ENCODE peak calls at places on chromosomes 2 and 18, in five cellular contexts. O is neural crest cell; T is stimulated activated CD4-positive, alpha-beta T cell treated with anti-CD3 and anti-CD28 coated beads, Interleukin-4, amount 100 ng/mL, for 1 hour; D is activated T-helper 1 cell treated with anti-CD3 and anti-CD28 coated beads, Interleukin-2, amount 50 U/mL, for 16 hours; G is H54. H is an unnamed sample.

GRCh38 chr2:130351495-130352125 is 4.2 kb upstream of the PTPN18 start:
- DNase-seq in O (no peak), T (no peak), D (no peak), G (no peak), H (no peak)

GRCh38 chr2:9112079-9112721 is 94.4 kb upstream of the ASAP2 start:
- DNase-seq in O (no peak), T (no peak), D (no peak), G (peak), H (peak)

GRCh38 chr2:112189001-112189556 is 50.9 kb downstream of the FBLN7 start:
- DNase-seq in O (no peak), T (no peak), D (no peak), G (no peak), H (no peak)

GRCh38 chr2:241188386-241189092 is at the start of gene ANO7:
- DNase-seq in O (no peak), T (no peak), D (no peak), G (no peak), H (peak)

GRCh38 chr18:25239636-25240468 is 112.1 kb downstream of the ZNF521 start:
- DNase-seq in O (no peak), T (no peak), D (no peak), G (no peak), H (no peak)

GRCh38 chr2:209387389-209387788 is 36.5 kb upstream of the MAP2 start:
- DNase-seq in O (no peak), T (peak), D (no peak), G (no peak), H (no peak)

GRCh38 chr2:85011747-85012146 is 40.8 kb downstream of the KCMF1 start:
- DNase-seq in O (no peak), T (no peak), D (no peak), G (no peak), H (no peak)

GRCh38 chr2:241546771-241547498 is 11.6 kb upstream of the BOK start:
- DNase-seq in O (no peak), T (no peak), D (no peak), G (peak), H (no peak)

GRCh38 chr2:239322414-239323086 is 78.3 kb downstream of the HDAC4 start:
- DNase-seq in O (no peak), T (no peak), D (no peak), G (peak), H (no peak)

GRCh38 chr2:134108124-134108523 is 145.7 kb upstream of the MGAT5 start:
- DNase-seq in O (no peak), T (no peak), D (no peak), G (no peak), H (no peak)

GRCh38 chr18:58867281-58867961 is 2.7 kb downstream of the ZNF532 start:
- DNase-seq in O (no peak), T (no peak), D (no peak), G (no peak), H (no peak)

GRCh38 chr2:128727914-128728313 is 409.2 kb upstream of the HS6ST1 start:
- DNase-seq in O (no peak), T (no peak), D (no peak), G (no peak), H (no peak)

GRCh38 chr2:15668611-15669305 is 77.1 kb downstream of the DDX1 start:
- DNase-seq in O (no peak), T (no peak), D (no peak), G (no peak), H (no peak)

GRCh38 chr2:159226059-159226461 is 60.4 kb downstream of the WDSUB1 start:
- DNase-seq in O (no peak), T (no peak), D (no peak), G (peak), H (peak)

GRCh38 chr2:68774569-68775271 is 40.1 kb downstream of the ARHGAP25 start:
- DNase-seq in O (no peak), T (peak), D (peak), G (no peak), H (no peak)

GRCh38 chr18:43887491-43887890 is 610.2 kb upstream of the SYT4 start:
- DNase-seq in O (no peak), T (no peak), D (no peak), G (no peak), H (no peak)

GRCh38 chr2:232207174-232207573 is 171.4 kb upstream of the ALPP start:
- DNase-seq in O (no peak), T (no peak), D (no peak), G (no peak), H (no peak)

GRCh38 chr2:27014771-27015433 is 17.9 kb upstream of the TMEM214 start:
- DNase-seq in O (no peak), T (no peak), D (no peak), G (no peak), H (no peak)

GRCh38 chr2:20186078-20186854 is 38.7 kb downstream of the SDC1 start:
- DNase-seq in O (no peak), T (no peak), D (no peak), G (peak), H (peak)

GRCh38 chr18:61464551-61465102 is 131.4 kb downstream of the CDH20 start:
- DNase-seq in O (no peak), T (no peak), D (no peak), G (no peak), H (no peak)

GRCh38 chr2:10038716-10039115 is 4.6 kb upstream of the KLF11 start:
- DNase-seq in O (no peak), T (no peak), D (no peak), G (no peak), H (no peak)

GRCh38 chr2:235444101-235444597 is 49.7 kb upstream of the AGAP1 start:
- DNase-seq in O (no peak), T (no peak), D (no peak), G (no peak), H (peak)

GRCh38 chr18:400466-400865 is 100.0 kb downstream of the COLEC12 start:
- DNase-seq in O (no peak), T (no peak), D (no peak), G (no peak), H (no peak)

GRCh38 chr18:36376361-36376760 is 78.8 kb downstream of the FHOD3 start:
- DNase-seq in O (no peak), T (no peak), D (no peak), G (no peak), H (no peak)

GRCh38 chr18:76264851-76265250 is 230.2 kb downstream of the ZNF516 start:
- DNase-seq in O (no peak), T (no peak), D (no peak), G (no peak), H (no peak)

GRCh38 chr18:77124452-77124922 is 8.1 kb downstream of the MBP start:
- DNase-seq in O (no peak), T (peak), D (no peak), G (no peak), H (no peak)

GRCh38 chr2:46984642-46985476 is 69.3 kb upstream of the MCFD2 start:
- DNase-seq in O (no peak), T (peak), D (no peak), G (peak), H (peak)

GRCh38 chr2:81583311-81584108 is 1279.0 kb upstream of the LRRTM1 start:
- DNase-seq in O (no peak), T (no peak), D (no peak), G (no peak), H (no peak)

GRCh38 chr2:233460726-233461431 is 105.7 kb downstream of the USP40 start:
- DNase-seq in O (no peak), T (no peak), D (no peak), G (no peak), H (no peak)

GRCh38 chr2:39377226-39377939 is 59.7 kb downstream of the MAP4K3 start:
- DNase-seq in O (no peak), T (no peak), D (no peak), G (no peak), H (no peak)

GRCh38 chr2:42999856-43000241 is 207.5 kb upstream of the HAAO start:
- DNase-seq in O (no peak), T (no peak), D (no peak), G (no peak), H (peak)

GRCh38 chr18:76909418-76909817 is 87.1 kb downstream of the ZNF236 start:
- DNase-seq in O (no peak), T (no peak), D (no peak), G (no peak), H (no peak)

GRCh38 chr2:179655627-179656026 is 205.8 kb downstream of the ZNF385B start:
- DNase-seq in O (no peak), T (no peak), D (no peak), G (no peak), H (no peak)

GRCh38 chr2:112869258-112869842 is 32.8 kb upstream of the IL1B start:
- DNase-seq in O (no peak), T (peak), D (no peak), G (no peak), H (no peak)

GRCh38 chr2:97766567-97766966 is 53.2 kb downstream of the ZAP70 start:
- DNase-seq in O (no peak), T (no peak), D (no peak), G (no peak), H (no peak)

GRCh38 chr2:160956243-160956802 is 203.9 kb upstream of the TANK start:
- DNase-seq in O (no peak), T (no peak), D (no peak), G (no peak), H (no peak)

GRCh38 chr2:30437809-30438548 is 9.1 kb upstream of the LCLAT1 start:
- DNase-seq in O (no peak), T (no peak), D (no peak), G (no peak), H (no peak)

GRCh38 chr2:176446718-176447414 is 177.6 kb downstream of the MTX2 start:
- DNase-seq in O (no peak), T (no peak), D (no peak), G (no peak), H (no peak)